ENCODE peak calls at places on chromosomes 7 and 10, in seven cellular contexts. A is uterus, J is ascending aorta, Q is neural crest cell, I is esophagus squamous epithelium, N is osteocyte, T is fibroblast of the aortic adventitia. K is an unnamed sample.
A peak's percentile ranks its signal among the peaks of the same experiment; 100 is the strongest.

GRCh38 chr7:155358948-155359712 is 61.5 kb downstream of the INSIG1 start:
- DNase-seq in I (no peak), T (no peak), A (no peak), J (no peak), N (no peak), Q (no peak), K (no peak)

GRCh38 chr7:128031901-128032604 is 816 bp upstream of the LRRC4 start:
- DNase-seq in N (no peak), I (no peak), J (no peak), T (peak; percentile 87), A (peak; percentile 51), Q (peak; percentile 55), K (peak; percentile 76)

GRCh38 chr7:114175140-114175539 is 239.5 kb upstream of the FOXP2 start:
- DNase-seq in T (peak; percentile 30), I (no peak), N (no peak), Q (no peak), J (no peak), A (no peak), K (no peak)

GRCh38 chr10:8049874-8050560 is 4.5 kb upstream of the GATA3 start:
- DNase-seq in J (no peak), Q (no peak), A (no peak), I (no peak), N (peak; percentile 79), T (no peak), K (no peak)

GRCh38 chr7:94431620-94432295 is 37.1 kb downstream of the COL1A2 start:
- DNase-seq in I (no peak), J (no peak), A (no peak), Q (no peak), N (no peak), T (peak; percentile 85), K (no peak)

GRCh38 chr7:121505021-121505420 is 108.9 kb upstream of the FAM3C start:
- DNase-seq in T (peak; percentile 70), Q (no peak), J (no peak), I (no peak), N (no peak), A (no peak), K (no peak)

GRCh38 chr10:90751107-90751997 is 106.5 kb downstream of the HTR7 start:
- DNase-seq in I (no peak), J (no peak), N (no peak), T (peak; percentile 61), A (no peak), Q (peak; percentile 30), K (peak; percentile 71)

GRCh38 chr7:2109936-2110585 is 122.7 kb downstream of the MAD1L1 start:
- DNase-seq in A (no peak), Q (no peak), I (no peak), N (no peak), T (peak; percentile 80), J (no peak), K (peak; percentile 87)

GRCh38 chr10:78769526-78769925 is 299.2 kb upstream of the ZMIZ1 start:
- DNase-seq in J (peak; percentile 38), T (no peak), A (peak; percentile 15), Q (no peak), N (no peak), I (no peak), K (no peak)

GRCh38 chr10:127678091-127678490 is 58.9 kb upstream of the FOXI2 start:
- DNase-seq in Q (no peak), I (no peak), A (no peak), J (no peak), T (no peak), N (no peak), K (no peak)

DNA sequence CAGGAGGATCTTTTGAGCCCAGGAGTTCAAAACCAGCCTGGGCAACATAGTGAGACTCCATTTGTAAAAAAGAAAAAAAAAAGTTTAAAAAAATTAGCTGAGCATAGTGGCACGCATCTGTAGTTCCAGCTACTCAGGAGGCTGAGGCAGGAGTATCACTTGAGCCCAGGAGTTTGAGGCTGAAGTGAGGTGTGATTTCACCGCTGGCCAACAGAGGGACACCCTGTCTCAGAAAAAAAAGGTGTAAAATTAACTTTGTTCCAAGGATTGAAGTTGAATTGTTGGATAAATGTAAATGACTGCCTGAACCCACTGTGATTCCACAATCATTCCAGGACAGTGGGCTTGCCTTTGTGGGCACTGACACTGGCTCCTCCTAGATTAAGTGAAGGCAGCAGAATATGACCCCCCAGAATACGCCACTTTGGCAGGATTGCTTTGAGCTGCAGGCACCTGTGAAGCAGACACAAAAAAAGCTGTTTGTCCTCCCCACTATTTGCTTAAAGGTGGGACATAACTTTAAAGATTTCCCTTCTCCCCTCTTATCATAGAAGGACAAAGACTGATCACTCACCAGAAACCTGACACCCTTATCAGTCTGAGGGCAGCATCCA is 57.2 kb upstream of the FOXI2 start:
- DNase-seq in J (no peak), T (no peak), Q (no peak), A (no peak), I (no peak), N (no peak), K (no peak)
- TF ChIP-seq CTCF in J (no peak), T (no peak), Q (peak; percentile 57), A (no peak), I (peak; percentile 27), N (peak; percentile 27), K (no peak)

GRCh38 chr10:98158576-98158975 is 24.1 kb downstream of the R3HCC1L start:
- DNase-seq in Q (no peak), I (no peak), N (no peak), T (no peak), A (no peak), J (no peak), K (no peak)
- TF ChIP-seq CTCF in Q (no peak), I (no peak), N (no peak), T (no peak), A (no peak), J (no peak), K (no peak)

GRCh38 chr10:61835069-61835908 is 66.2 kb upstream of the ARID5B start:
- DNase-seq in N (no peak), A (peak; percentile 18), T (peak; percentile 91), I (no peak), J (no peak), Q (no peak), K (no peak)
- TF ChIP-seq CTCF in N (peak; percentile 47), A (peak; percentile 31), T (peak; percentile 53), I (peak; percentile 78), J (peak; percentile 41), Q (peak; percentile 66), K (peak; percentile 53)

GRCh38 chr7:140008755-140009610 is 53.8 kb downstream of the PARP12 start:
- DNase-seq in T (no peak), A (no peak), J (peak; percentile 21), I (no peak), N (no peak), Q (no peak), K (no peak)
- TF ChIP-seq CTCF in T (no peak), A (no peak), J (no peak), I (no peak), N (no peak), Q (no peak), K (no peak)

GRCh38 chr10:84159076-84159475 is 14.5 kb upstream of the GPR15LG start:
- DNase-seq in J (no peak), I (no peak), N (no peak), T (no peak), Q (no peak), A (no peak), K (no peak)
- TF ChIP-seq CTCF in J (no peak), I (no peak), N (no peak), T (no peak), Q (no peak), A (no peak), K (no peak)

DNA sequence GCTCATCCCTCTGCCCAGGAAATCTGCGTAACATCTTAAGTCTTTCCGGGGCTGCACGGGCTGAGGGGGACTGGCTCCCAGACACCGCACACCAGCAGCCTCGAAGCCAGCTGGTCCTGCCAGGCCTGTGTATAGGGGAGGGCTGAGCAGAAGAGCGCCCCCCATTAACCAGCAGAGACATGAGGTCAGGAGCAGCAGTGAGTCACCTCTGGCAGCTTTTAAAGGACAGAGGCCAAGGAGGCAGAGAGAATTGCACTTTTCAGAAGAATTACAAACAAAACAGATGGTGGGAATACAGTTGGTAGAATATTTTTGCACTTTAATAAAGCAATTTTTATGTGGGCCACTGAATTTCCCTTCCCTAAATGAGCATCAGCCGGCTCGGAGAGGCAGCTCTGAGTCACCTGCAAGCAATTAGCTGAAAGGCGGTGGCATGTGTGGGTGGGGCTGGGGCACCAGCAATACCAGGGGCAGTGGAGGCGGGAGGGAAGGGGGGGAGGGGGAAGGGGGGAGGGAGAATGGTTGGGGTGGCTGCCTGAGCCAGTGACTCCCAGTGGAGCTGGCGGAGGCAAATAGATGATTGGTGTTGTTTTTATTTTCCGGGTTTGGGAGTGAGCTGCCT is 39.1 kb downstream of the GOLGA7B start:
- DNase-seq in N (no peak), A (no peak), Q (no peak), J (peak; percentile 72), I (no peak), T (peak; percentile 13), K (peak; percentile 64)
- TF ChIP-seq CTCF in N (no peak), A (no peak), Q (no peak), J (no peak), I (no peak), T (no peak), K (no peak)

K was measured in activated CD8-positive, alpha-beta T cell treated with anti-CD3 and anti-CD28 coated beads for 36 hours.